ENCODE peak calls at places on chromosomes 16 and 17, in nine cellular contexts. One of them, this sample, is unnamed.
A peak's percentile ranks its signal among the peaks of the same experiment; 100 is the strongest.

GRCh38 chr16:23826528-23827244 is 9.1 kb upstream of the PRKCB start:
- DNase-seq in WERI-Rb-1: no peak
- DNase-seq in PC-3: no peak
- DNase-seq in kidney: no peak
- DNase-seq in fibroblast of the aortic adventitia: no peak
- DNase-seq in BE2C: no peak
- DNase-seq in pancreas: no peak
- DNase-seq in cardiac muscle cell: no peak
- DNase-seq in astrocyte of the cerebellum: no peak
- DNase-seq in this sample: no peak

GRCh38 chr17:1109606-1110523 is 69.9 kb downstream of the ABR start:
- DNase-seq in kidney: peak; percentile 89
- DNase-seq in PC-3: peak; percentile 60
- DNase-seq in WERI-Rb-1: peak; percentile 58
- DNase-seq in BE2C: peak; percentile 59
- DNase-seq in pancreas: no peak
- DNase-seq in cardiac muscle cell: peak; percentile 61
- DNase-seq in fibroblast of the aortic adventitia: no peak
- DNase-seq in astrocyte of the cerebellum: no peak
- DNase-seq in this sample: no peak

GRCh38 chr17:7838291-7839075 is 4.5 kb downstream of the KDM6B start:
- DNase-seq in WERI-Rb-1: peak; percentile 74
- DNase-seq in pancreas: peak; percentile 45
- DNase-seq in BE2C: peak; percentile 47
- DNase-seq in cardiac muscle cell: peak; percentile 70
- DNase-seq in PC-3: no peak
- DNase-seq in kidney: peak; percentile 77
- DNase-seq in fibroblast of the aortic adventitia: peak; percentile 77
- DNase-seq in astrocyte of the cerebellum: no peak
- DNase-seq in this sample: no peak

GRCh38 chr16:728131-728889 is 1.4 kb downstream of the HAGHL start:
- DNase-seq in PC-3: peak; percentile 85
- DNase-seq in pancreas: peak; percentile 47
- DNase-seq in WERI-Rb-1: peak; percentile 84
- DNase-seq in kidney: peak; percentile 93
- DNase-seq in fibroblast of the aortic adventitia: peak; percentile 63
- DNase-seq in BE2C: peak; percentile 96
- DNase-seq in cardiac muscle cell: peak; percentile 64
- DNase-seq in astrocyte of the cerebellum: no peak
- DNase-seq in this sample: no peak

GRCh38 chr17:11551442-11551841 is 46.8 kb upstream of the DNAH9 start:
- DNase-seq in fibroblast of the aortic adventitia: no peak
- DNase-seq in kidney: no peak
- DNase-seq in WERI-Rb-1: no peak
- DNase-seq in astrocyte of the cerebellum: no peak
- DNase-seq in BE2C: no peak
- DNase-seq in cardiac muscle cell: no peak
- DNase-seq in pancreas: no peak
- DNase-seq in PC-3: no peak
- DNase-seq in this sample: no peak

GRCh38 chr16:85156869-85157268 is 44.6 kb upstream of the CIBAR2 start:
- DNase-seq in BE2C: no peak
- DNase-seq in PC-3: no peak
- DNase-seq in fibroblast of the aortic adventitia: no peak
- DNase-seq in kidney: no peak
- DNase-seq in cardiac muscle cell: no peak
- DNase-seq in pancreas: no peak
- DNase-seq in WERI-Rb-1: no peak
- DNase-seq in astrocyte of the cerebellum: no peak
- DNase-seq in this sample: no peak

GRCh38 chr16:31874354-31875111 is 926 bp downstream of the ZNF267 start:
- DNase-seq in fibroblast of the aortic adventitia: peak; percentile 73
- DNase-seq in kidney: no peak
- DNase-seq in pancreas: no peak
- DNase-seq in BE2C: no peak
- DNase-seq in astrocyte of the cerebellum: no peak
- DNase-seq in PC-3: peak; percentile 50
- DNase-seq in cardiac muscle cell: peak; percentile 25
- DNase-seq in WERI-Rb-1: no peak
- DNase-seq in this sample: no peak

GRCh38 chr17:10032142-10032541 is 127.1 kb upstream of the RCVRN start:
- DNase-seq in pancreas: peak; percentile 32
- DNase-seq in cardiac muscle cell: no peak
- DNase-seq in WERI-Rb-1: no peak
- DNase-seq in BE2C: no peak
- DNase-seq in fibroblast of the aortic adventitia: no peak
- DNase-seq in astrocyte of the cerebellum: no peak
- DNase-seq in PC-3: no peak
- DNase-seq in kidney: no peak
- DNase-seq in this sample: no peak

GRCh38 chr16:53369921-53370320 is 64.3 kb upstream of the RBL2 start:
- DNase-seq in PC-3: peak; percentile 29
- DNase-seq in kidney: no peak
- DNase-seq in pancreas: no peak
- DNase-seq in WERI-Rb-1: no peak
- DNase-seq in astrocyte of the cerebellum: no peak
- DNase-seq in cardiac muscle cell: no peak
- DNase-seq in fibroblast of the aortic adventitia: no peak
- DNase-seq in BE2C: no peak
- DNase-seq in this sample: peak; percentile 1

GRCh38 chr17:75616521-75617122 is 16.6 kb upstream of the SMIM5 start:
- DNase-seq in astrocyte of the cerebellum: no peak
- DNase-seq in cardiac muscle cell: no peak
- DNase-seq in PC-3: no peak
- DNase-seq in BE2C: no peak
- DNase-seq in fibroblast of the aortic adventitia: no peak
- DNase-seq in WERI-Rb-1: no peak
- DNase-seq in kidney: no peak
- DNase-seq in pancreas: no peak
- DNase-seq in this sample: no peak

GRCh38 chr17:34386343-34386924 is 23.4 kb upstream of the CCL1 start:
- DNase-seq in pancreas: no peak
- DNase-seq in cardiac muscle cell: no peak
- DNase-seq in fibroblast of the aortic adventitia: no peak
- DNase-seq in BE2C: no peak
- DNase-seq in WERI-Rb-1: no peak
- DNase-seq in PC-3: no peak
- DNase-seq in kidney: no peak
- DNase-seq in astrocyte of the cerebellum: no peak
- DNase-seq in this sample: no peak

GRCh38 chr17:76265624-76266243 is 586 bp downstream of the UBALD2 start:
- DNase-seq in cardiac muscle cell: peak; percentile 80
- DNase-seq in fibroblast of the aortic adventitia: peak; percentile 52
- DNase-seq in kidney: peak; percentile 94
- DNase-seq in astrocyte of the cerebellum: no peak
- DNase-seq in WERI-Rb-1: peak; percentile 45
- DNase-seq in pancreas: peak; percentile 73
- DNase-seq in BE2C: peak; percentile 57
- DNase-seq in PC-3: peak; percentile 39
- DNase-seq in this sample: no peak

GRCh38 chr17:68302066-68302564 is 10.8 kb downstream of the ARSG start:
- DNase-seq in PC-3: no peak
- DNase-seq in WERI-Rb-1: no peak
- DNase-seq in BE2C: no peak
- DNase-seq in cardiac muscle cell: no peak
- DNase-seq in fibroblast of the aortic adventitia: peak; percentile 23
- DNase-seq in astrocyte of the cerebellum: peak; percentile 83
- DNase-seq in kidney: no peak
- DNase-seq in pancreas: no peak
- DNase-seq in this sample: no peak

GRCh38 chr17:4583796-4584124 is 569 bp upstream of the SMTNL2 start:
- DNase-seq in cardiac muscle cell: peak; percentile 83
- DNase-seq in PC-3: no peak
- DNase-seq in kidney: no peak
- DNase-seq in fibroblast of the aortic adventitia: no peak
- DNase-seq in BE2C: no peak
- DNase-seq in pancreas: no peak
- DNase-seq in astrocyte of the cerebellum: no peak
- DNase-seq in WERI-Rb-1: peak; percentile 88
- DNase-seq in this sample: no peak

GRCh38 chr17:4583206-4583605 is 1.1 kb upstream of the SMTNL2 start:
- DNase-seq in PC-3: no peak
- DNase-seq in cardiac muscle cell: no peak
- DNase-seq in astrocyte of the cerebellum: no peak
- DNase-seq in kidney: no peak
- DNase-seq in pancreas: no peak
- DNase-seq in BE2C: no peak
- DNase-seq in WERI-Rb-1: no peak
- DNase-seq in fibroblast of the aortic adventitia: no peak
- DNase-seq in this sample: no peak

GRCh38 chr17:4582101-4582501 is 2.2 kb upstream of the SMTNL2 start:
- DNase-seq in WERI-Rb-1: peak; percentile 50
- DNase-seq in PC-3: no peak
- DNase-seq in cardiac muscle cell: no peak
- DNase-seq in BE2C: no peak
- DNase-seq in pancreas: no peak
- DNase-seq in astrocyte of the cerebellum: no peak
- DNase-seq in kidney: peak; percentile 60
- DNase-seq in fibroblast of the aortic adventitia: no peak
- DNase-seq in this sample: no peak

GRCh38 chr17:4584125-4584834 is at the start of gene SMTNL2:
- DNase-seq in BE2C: no peak
- DNase-seq in PC-3: no peak
- DNase-seq in kidney: peak; percentile 88
- DNase-seq in cardiac muscle cell: peak; percentile 83
- DNase-seq in pancreas: no peak
- DNase-seq in astrocyte of the cerebellum: no peak
- DNase-seq in WERI-Rb-1: peak; percentile 68
- DNase-seq in fibroblast of the aortic adventitia: no peak
- DNase-seq in this sample: no peak

DNA sequence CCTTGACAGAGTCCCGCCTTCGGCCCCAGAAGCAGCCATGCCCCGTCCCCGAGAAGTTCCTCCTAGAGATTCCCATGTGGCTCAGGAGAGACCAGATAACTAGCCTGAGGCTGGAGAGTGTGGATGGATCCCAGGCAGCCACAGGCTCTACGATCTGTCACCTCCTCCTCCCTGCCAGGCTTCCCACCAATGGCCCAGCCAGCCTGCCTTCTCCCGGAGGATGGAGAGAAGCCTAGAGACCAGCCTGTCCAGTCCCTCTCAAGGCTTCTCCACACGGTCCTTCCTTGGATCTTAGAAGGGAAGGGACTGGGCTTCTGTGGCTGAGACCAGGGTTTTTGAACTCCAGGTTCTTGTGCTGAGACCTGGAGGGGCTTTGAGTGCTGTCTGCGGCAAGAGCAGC is 1.6 kb upstream of the SMTNL2 start:
- DNase-seq in WERI-Rb-1: no peak
- DNase-seq in kidney: no peak
- DNase-seq in cardiac muscle cell: no peak
- DNase-seq in PC-3: no peak
- DNase-seq in pancreas: no peak
- DNase-seq in astrocyte of the cerebellum: no peak
- DNase-seq in fibroblast of the aortic adventitia: no peak
- DNase-seq in BE2C: peak; percentile 57
- DNase-seq in this sample: no peak
- TF ChIP-seq CTCF in WERI-Rb-1: no peak
- TF ChIP-seq CTCF in kidney: no peak
- TF ChIP-seq CTCF in cardiac muscle cell: no peak
- TF ChIP-seq CTCF in PC-3: no peak
- TF ChIP-seq CTCF in pancreas: no peak
- TF ChIP-seq CTCF in astrocyte of the cerebellum: no peak
- TF ChIP-seq CTCF in fibroblast of the aortic adventitia: no peak
- TF ChIP-seq CTCF in BE2C: no peak
- TF ChIP-seq CTCF in this sample: no peak

DNA sequence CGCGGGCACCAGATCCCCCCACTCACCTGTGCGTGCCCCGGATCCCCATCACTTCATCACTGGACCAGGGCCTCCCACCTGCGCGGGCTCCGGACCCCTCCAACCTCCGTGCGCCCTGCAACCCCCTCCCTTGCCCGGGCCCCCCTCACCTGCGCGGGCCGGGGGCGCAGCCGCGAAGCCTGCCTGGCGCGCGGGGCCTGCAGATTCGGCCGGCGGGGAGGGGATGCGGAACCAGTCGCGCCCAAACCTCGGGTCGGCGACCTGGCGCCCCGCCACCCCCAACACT is 202 bp downstream of the CEP131 start:
- DNase-seq in pancreas: no peak
- DNase-seq in cardiac muscle cell: no peak
- DNase-seq in fibroblast of the aortic adventitia: no peak
- DNase-seq in PC-3: no peak
- DNase-seq in WERI-Rb-1: no peak
- DNase-seq in BE2C: no peak
- DNase-seq in astrocyte of the cerebellum: no peak
- DNase-seq in kidney: peak; percentile 85
- DNase-seq in this sample: no peak
- H3K4me3 ChIP-seq in pancreas: peak overlapping the region; percentile 54
- H3K4me3 ChIP-seq in cardiac muscle cell: peak overlapping the region; percentile 82
- H3K4me3 ChIP-seq in fibroblast of the aortic adventitia: peak overlapping the region; percentile 78
- H3K4me3 ChIP-seq in PC-3: peak overlapping the region; percentile 91
- H3K4me3 ChIP-seq in WERI-Rb-1: peak overlapping the region; percentile 94
- H3K4me3 ChIP-seq in BE2C: peak overlapping the region; percentile 65
- H3K4me3 ChIP-seq in astrocyte of the cerebellum: peak overlapping the region; percentile 70
- H3K4me3 ChIP-seq in kidney: peak overlapping the region; percentile 64
- H3K4me3 ChIP-seq in this sample: peak overlapping the region; percentile 74

DNA sequence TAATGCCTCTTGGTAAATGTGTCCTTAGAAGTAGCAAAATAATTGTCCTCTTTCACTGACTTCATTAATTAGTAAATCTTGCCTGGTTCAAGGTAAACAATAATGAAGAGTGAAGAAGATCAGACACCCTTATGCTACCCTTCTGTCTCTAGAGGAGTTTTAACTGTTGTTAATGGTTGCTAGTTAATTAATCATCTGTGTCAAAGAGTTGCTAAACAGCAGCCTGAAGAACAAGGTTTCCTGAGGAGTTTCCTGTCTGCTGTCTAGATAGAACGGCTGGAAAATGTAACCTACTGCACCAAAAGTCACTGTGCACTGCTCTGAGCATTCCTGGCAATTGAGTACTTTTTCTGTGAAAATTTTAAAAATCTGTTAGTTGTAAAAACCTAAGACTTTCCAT is 131.3 kb downstream of the NLK start:
- DNase-seq in cardiac muscle cell: peak; percentile 55
- DNase-seq in fibroblast of the aortic adventitia: peak; percentile 4
- DNase-seq in kidney: no peak
- DNase-seq in pancreas: no peak
- DNase-seq in WERI-Rb-1: no peak
- DNase-seq in PC-3: no peak
- DNase-seq in BE2C: no peak
- DNase-seq in astrocyte of the cerebellum: no peak
- DNase-seq in this sample: no peak
- TF ChIP-seq CTCF in cardiac muscle cell: no peak
- TF ChIP-seq CTCF in fibroblast of the aortic adventitia: no peak
- TF ChIP-seq CTCF in kidney: no peak
- TF ChIP-seq CTCF in pancreas: no peak
- TF ChIP-seq CTCF in WERI-Rb-1: no peak
- TF ChIP-seq CTCF in PC-3: no peak
- TF ChIP-seq CTCF in BE2C: no peak
- TF ChIP-seq CTCF in astrocyte of the cerebellum: no peak
- TF ChIP-seq CTCF in this sample: no peak

DNA sequence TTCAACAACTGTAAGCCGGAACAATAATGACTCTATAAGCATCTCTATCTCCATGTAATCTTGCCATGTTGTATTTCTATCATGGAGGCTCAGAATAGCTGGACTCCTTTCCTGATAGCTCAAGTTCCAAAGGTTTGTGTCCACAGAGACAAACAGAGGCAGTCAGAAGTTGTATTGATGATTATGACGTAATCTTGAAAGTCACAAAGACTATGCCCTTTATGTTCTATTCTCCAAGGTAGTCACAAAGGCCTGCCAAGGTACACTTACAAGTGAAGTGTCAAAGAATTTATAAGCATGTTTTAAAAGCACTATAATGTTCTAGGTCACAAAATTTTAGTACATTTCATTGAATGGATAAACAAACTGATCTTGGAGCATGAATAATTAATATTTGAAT is 542.2 kb downstream of the CDH11 start:
- DNase-seq in cardiac muscle cell: no peak
- DNase-seq in kidney: no peak
- DNase-seq in PC-3: no peak
- DNase-seq in WERI-Rb-1: no peak
- DNase-seq in pancreas: no peak
- DNase-seq in astrocyte of the cerebellum: no peak
- DNase-seq in BE2C: no peak
- DNase-seq in fibroblast of the aortic adventitia: no peak
- DNase-seq in this sample: no peak
- H3K4me3 ChIP-seq in cardiac muscle cell: no peak overlapping the region
- H3K4me3 ChIP-seq in kidney: no peak overlapping the region
- H3K4me3 ChIP-seq in PC-3: no peak overlapping the region
- H3K4me3 ChIP-seq in WERI-Rb-1: no peak overlapping the region
- H3K4me3 ChIP-seq in pancreas: no peak overlapping the region
- H3K4me3 ChIP-seq in astrocyte of the cerebellum: no peak overlapping the region
- H3K4me3 ChIP-seq in BE2C: no peak overlapping the region
- H3K4me3 ChIP-seq in fibroblast of the aortic adventitia: no peak overlapping the region
- H3K4me3 ChIP-seq in this sample: no peak overlapping the region

This sample was measured in AG04449.